ENCODE peak calls at places on chromosomes 3 and 15, in four cellular contexts. One of them, this sample, is unnamed.

GRCh38 chr3:193773266-193774183 is 180.5 kb downstream of the OPA1 start:
- DNase-seq in trophoblast cell: no peak
- DNase-seq in IMR-90: no peak
- DNase-seq in mesenchymal stem cell: peak
- DNase-seq in this sample: no peak

GRCh38 chr3:20546636-20547035 is 360.6 kb upstream of the SGO1 start:
- DNase-seq in mesenchymal stem cell: peak
- DNase-seq in trophoblast cell: no peak
- DNase-seq in IMR-90: no peak
- DNase-seq in this sample: no peak

GRCh38 chr3:130658666-130659065 is 88.0 kb downstream of the PIK3R4 start:
- DNase-seq in mesenchymal stem cell: peak
- DNase-seq in trophoblast cell: no peak
- DNase-seq in IMR-90: peak
- DNase-seq in this sample: no peak

GRCh38 chr15:74283366-74283765 is 47.2 kb downstream of the CCDC33 start:
- DNase-seq in mesenchymal stem cell: no peak
- DNase-seq in trophoblast cell: no peak
- DNase-seq in IMR-90: no peak
- DNase-seq in this sample: no peak

GRCh38 chr3:33791477-33792166 is 6.8 kb upstream of the PDCD6IP start:
- DNase-seq in trophoblast cell: peak
- DNase-seq in mesenchymal stem cell: peak
- DNase-seq in IMR-90: peak
- DNase-seq in this sample: no peak

GRCh38 chr3:81549388-81549787 is 212.1 kb downstream of the GBE1 start:
- DNase-seq in mesenchymal stem cell: no peak
- DNase-seq in trophoblast cell: no peak
- DNase-seq in IMR-90: no peak
- DNase-seq in this sample: no peak

GRCh38 chr3:177832862-177833261 is 635.6 kb upstream of the TBL1XR1 start:
- DNase-seq in IMR-90: no peak
- DNase-seq in trophoblast cell: no peak
- DNase-seq in mesenchymal stem cell: no peak
- DNase-seq in this sample: no peak

GRCh38 chr3:53238051-53238850 is 17.6 kb downstream of the TKT start:
- DNase-seq in trophoblast cell: peak
- DNase-seq in IMR-90: peak
- DNase-seq in mesenchymal stem cell: peak
- DNase-seq in this sample: no peak

GRCh38 chr3:153399636-153400035 is 237.6 kb downstream of the RAP2B start:
- DNase-seq in mesenchymal stem cell: peak
- DNase-seq in trophoblast cell: peak
- DNase-seq in IMR-90: no peak
- DNase-seq in this sample: no peak

GRCh38 chr15:79430901-79431635 is 1.1 kb upstream of the MINAR1 start:
- DNase-seq in IMR-90: no peak
- DNase-seq in trophoblast cell: no peak
- DNase-seq in mesenchymal stem cell: peak
- DNase-seq in this sample: no peak

GRCh38 chr3:23685484-23686258 is 120.1 kb upstream of the UBE2E1 start:
- DNase-seq in mesenchymal stem cell: peak
- DNase-seq in trophoblast cell: peak
- DNase-seq in IMR-90: peak
- DNase-seq in this sample: no peak

GRCh38 chr3:17431477-17432045 is 310.9 kb downstream of the TBC1D5 start:
- DNase-seq in mesenchymal stem cell: no peak
- DNase-seq in trophoblast cell: no peak
- DNase-seq in IMR-90: peak
- DNase-seq in this sample: no peak

GRCh38 chr15:75455982-75456531 is 4.6 kb upstream of the SIN3A start:
- DNase-seq in mesenchymal stem cell: peak
- DNase-seq in IMR-90: peak
- DNase-seq in trophoblast cell: peak
- DNase-seq in this sample: peak

GRCh38 chr15:70091649-70092461 is 5.9 kb downstream of the TLE3 start:
- DNase-seq in mesenchymal stem cell: peak
- DNase-seq in IMR-90: no peak
- DNase-seq in trophoblast cell: peak
- DNase-seq in this sample: no peak

GRCh38 chr3:61530355-61530754 is 31.0 kb upstream of the PTPRG start:
- DNase-seq in mesenchymal stem cell: peak
- DNase-seq in trophoblast cell: peak
- DNase-seq in IMR-90: peak
- DNase-seq in this sample: peak

GRCh38 chr3:40109641-40110490 is 199.6 kb upstream of the EIF1B start:
- DNase-seq in IMR-90: no peak
- DNase-seq in trophoblast cell: peak
- DNase-seq in mesenchymal stem cell: no peak
- DNase-seq in this sample: peak

GRCh38 chr3:147507638-147508286 is 98.6 kb downstream of the ZIC1 start:
- DNase-seq in IMR-90: no peak
- DNase-seq in trophoblast cell: no peak
- DNase-seq in mesenchymal stem cell: peak
- DNase-seq in this sample: no peak

GRCh38 chr15:61227269-61228024 is 1.7 kb downstream of the RORA start:
- DNase-seq in mesenchymal stem cell: peak
- DNase-seq in IMR-90: peak
- DNase-seq in trophoblast cell: no peak
- DNase-seq in this sample: peak

GRCh38 chr3:37997321-37997720 is 6.7 kb downstream of the VILL start:
- DNase-seq in IMR-90: no peak
- DNase-seq in mesenchymal stem cell: no peak
- DNase-seq in trophoblast cell: no peak
- DNase-seq in this sample: no peak

GRCh38 chr3:50304601-50305000 is 1.2 kb upstream of the HYAL1 start:
- DNase-seq in trophoblast cell: no peak
- DNase-seq in mesenchymal stem cell: peak
- DNase-seq in IMR-90: peak
- DNase-seq in this sample: no peak

GRCh38 chr15:75776075-75776443 is 63.4 kb upstream of the CSPG4 start:
- DNase-seq in IMR-90: peak
- DNase-seq in mesenchymal stem cell: peak
- DNase-seq in trophoblast cell: peak
- DNase-seq in this sample: no peak

GRCh38 chr3:53677406-53677805 is 168.8 kb downstream of the CHDH start:
- DNase-seq in mesenchymal stem cell: no peak
- DNase-seq in trophoblast cell: peak
- DNase-seq in IMR-90: no peak
- DNase-seq in this sample: no peak

GRCh38 chr3:4804161-4805058 is 174.8 kb upstream of the BHLHE40 start:
- DNase-seq in mesenchymal stem cell: no peak
- DNase-seq in trophoblast cell: no peak
- DNase-seq in IMR-90: no peak
- DNase-seq in this sample: no peak

GRCh38 chr15:80507638-80508316 is 103.6 kb downstream of the ARNT2 start:
- DNase-seq in IMR-90: peak
- DNase-seq in mesenchymal stem cell: peak
- DNase-seq in trophoblast cell: peak
- DNase-seq in this sample: no peak

GRCh38 chr3:46695177-46695961 is 1.9 kb upstream of the ALS2CL start:
- DNase-seq in IMR-90: no peak
- DNase-seq in mesenchymal stem cell: no peak
- DNase-seq in trophoblast cell: peak
- DNase-seq in this sample: peak

GRCh38 chr15:62407216-62407615 is 242.1 kb upstream of the C2CD4B start:
- DNase-seq in mesenchymal stem cell: no peak
- DNase-seq in trophoblast cell: no peak
- DNase-seq in IMR-90: no peak
- DNase-seq in this sample: no peak

GRCh38 chr15:47787875-47788274 is 70.6 kb downstream of the SEMA6D start:
- DNase-seq in trophoblast cell: no peak
- DNase-seq in IMR-90: no peak
- DNase-seq in mesenchymal stem cell: peak
- DNase-seq in this sample: no peak

GRCh38 chr15:74134387-74135027 is 4.1 kb downstream of the ISLR2 start:
- DNase-seq in trophoblast cell: peak
- DNase-seq in mesenchymal stem cell: peak
- DNase-seq in IMR-90: peak
- DNase-seq in this sample: peak

GRCh38 chr3:51386852-51387229 is 1.8 kb downstream of the MANF start:
- DNase-seq in IMR-90: no peak
- DNase-seq in mesenchymal stem cell: no peak
- DNase-seq in trophoblast cell: no peak
- DNase-seq in this sample: no peak

GRCh38 chr15:71092056-71092600 is 23.1 kb upstream of the THSD4 start:
- DNase-seq in trophoblast cell: no peak
- DNase-seq in mesenchymal stem cell: no peak
- DNase-seq in IMR-90: no peak
- DNase-seq in this sample: no peak

GRCh38 chr3:157581331-157581730 is 78.1 kb upstream of the VEPH1 start:
- DNase-seq in mesenchymal stem cell: no peak
- DNase-seq in IMR-90: peak
- DNase-seq in trophoblast cell: no peak
- DNase-seq in this sample: no peak

GRCh38 chr3:60917136-60917535 is 334.1 kb downstream of the FHIT start:
- DNase-seq in mesenchymal stem cell: no peak
- DNase-seq in IMR-90: no peak
- DNase-seq in trophoblast cell: no peak
- DNase-seq in this sample: no peak

GRCh38 chr3:50388021-50388719 is 28.8 kb upstream of the TMEM115 start:
- DNase-seq in IMR-90: no peak
- DNase-seq in mesenchymal stem cell: peak
- DNase-seq in trophoblast cell: no peak
- DNase-seq in this sample: peak

GRCh38 chr15:57003418-57003817 is 85.0 kb downstream of the TCF12 start:
- DNase-seq in trophoblast cell: peak
- DNase-seq in IMR-90: peak
- DNase-seq in mesenchymal stem cell: peak
- DNase-seq in this sample: no peak

DNA sequence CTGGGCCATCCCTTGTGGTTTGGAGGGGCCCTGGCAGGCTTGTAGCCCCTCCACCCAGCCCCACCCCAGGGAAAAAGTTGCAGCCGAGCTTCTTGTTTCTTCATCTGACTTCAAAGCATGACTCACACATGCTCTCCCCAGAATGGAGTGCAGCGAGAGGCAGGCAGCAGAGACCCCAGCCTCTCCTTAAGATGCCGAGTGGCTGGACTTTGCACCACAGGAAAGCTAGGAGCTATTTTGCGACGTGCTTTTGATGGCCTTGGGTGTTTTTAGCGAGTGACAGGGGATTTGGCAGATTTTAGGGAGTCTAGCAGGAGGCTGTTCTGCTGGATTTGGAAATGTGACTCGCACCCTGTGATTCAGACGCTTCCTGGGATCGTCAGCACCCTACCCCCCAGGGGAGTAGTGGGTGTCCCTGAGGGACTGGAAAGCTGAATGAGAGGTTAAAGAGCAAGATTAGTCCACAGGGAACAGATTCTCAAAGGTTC is 14.2 kb downstream of the BAHD1 start:
- DNase-seq in mesenchymal stem cell: peak
- DNase-seq in IMR-90: peak
- DNase-seq in trophoblast cell: no peak
- DNase-seq in this sample: no peak
- H3K9ac ChIP-seq in mesenchymal stem cell: peak
- H3K9ac ChIP-seq in IMR-90: peak
- H3K9ac ChIP-seq in trophoblast cell: no peak
- H3K9ac ChIP-seq in this sample: no peak

DNA sequence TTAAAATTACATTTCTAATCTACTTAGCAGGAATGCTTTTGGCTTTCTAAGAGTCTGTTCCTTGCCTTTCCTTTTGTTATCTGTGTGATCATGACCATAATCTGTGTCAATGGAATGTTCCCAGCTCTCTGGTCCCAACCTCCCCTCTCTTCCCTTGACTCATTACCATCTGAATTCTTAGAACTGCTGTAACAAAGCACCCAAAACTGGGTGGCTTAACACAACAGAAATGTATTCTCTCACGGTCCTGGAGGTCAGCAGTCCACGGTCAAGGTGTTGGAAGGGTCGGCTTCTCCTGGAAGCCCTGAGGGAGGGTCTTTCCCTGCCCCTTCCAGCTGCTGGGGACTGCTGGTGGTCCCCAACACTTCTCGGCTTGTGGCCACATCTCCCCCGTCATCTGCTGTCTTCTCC is 81.1 kb downstream of the LRRK1 start:
- DNase-seq in mesenchymal stem cell: no peak
- DNase-seq in trophoblast cell: peak
- DNase-seq in IMR-90: peak
- DNase-seq in this sample: no peak
- H2BK5ac ChIP-seq in mesenchymal stem cell: no peak
- H2BK5ac ChIP-seq in trophoblast cell: no peak
- H2BK5ac ChIP-seq in IMR-90: no peak
- H2BK5ac ChIP-seq in this sample: no peak

DNA sequence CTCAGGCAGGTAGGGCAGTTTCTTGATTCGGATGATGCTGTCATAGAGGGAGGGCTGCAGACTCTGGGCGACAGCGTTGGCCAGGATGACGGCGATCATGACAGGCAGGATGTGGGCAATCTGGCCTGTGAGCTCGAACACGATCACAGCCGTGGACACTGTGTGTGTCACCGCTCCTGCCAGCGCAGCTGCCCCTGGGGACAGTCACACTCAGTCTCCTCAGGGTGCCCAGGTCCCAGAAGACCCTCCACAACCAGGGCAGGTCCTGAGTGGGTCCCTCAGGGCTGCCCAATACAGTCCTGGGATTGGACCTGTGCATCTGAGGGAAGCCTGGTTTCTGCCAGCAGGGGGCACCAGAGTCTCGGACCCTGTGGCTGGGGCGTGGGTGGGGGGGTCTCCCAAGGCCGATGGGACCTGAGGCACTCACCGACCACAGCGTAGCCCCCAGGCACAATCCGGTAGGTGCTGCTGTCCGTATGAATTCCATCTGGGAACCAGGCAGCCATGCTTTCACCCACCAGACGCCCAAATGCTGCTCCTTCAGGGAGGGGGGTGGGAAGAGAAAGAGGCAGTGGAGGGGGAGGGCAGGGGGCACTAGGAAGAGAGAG is 7.2 kb downstream of the CLCN2 start:
- DNase-seq in mesenchymal stem cell: peak
- DNase-seq in IMR-90: no peak
- DNase-seq in trophoblast cell: peak
- DNase-seq in this sample: peak
- H3K9ac ChIP-seq in mesenchymal stem cell: no peak
- H3K9ac ChIP-seq in IMR-90: no peak
- H3K9ac ChIP-seq in trophoblast cell: no peak
- H3K9ac ChIP-seq in this sample: no peak

DNA sequence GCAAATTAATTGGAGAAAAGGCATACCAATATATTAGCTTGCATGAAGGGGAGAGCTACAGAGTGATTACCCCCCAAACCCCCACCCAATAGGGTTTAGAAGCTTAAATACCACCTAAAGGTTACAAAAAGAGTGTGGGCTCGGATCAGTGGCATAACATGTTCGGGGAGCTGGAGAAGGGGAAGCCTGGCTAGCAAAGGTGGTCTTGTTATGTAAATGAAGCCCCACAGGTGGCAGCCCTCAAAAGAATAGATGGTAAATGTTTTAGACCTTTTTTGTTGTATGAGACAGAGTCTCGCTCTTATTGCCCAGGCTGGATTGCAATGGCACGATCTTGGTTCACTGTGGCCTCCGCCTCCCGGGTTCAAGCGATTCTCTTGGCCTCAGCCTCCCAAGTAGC is 10.9 kb upstream of the PXK start:
- DNase-seq in mesenchymal stem cell: no peak
- DNase-seq in IMR-90: no peak
- DNase-seq in trophoblast cell: no peak
- DNase-seq in this sample: peak
- H2BK5ac ChIP-seq in mesenchymal stem cell: no peak
- H2BK5ac ChIP-seq in IMR-90: no peak
- H2BK5ac ChIP-seq in trophoblast cell: no peak
- H2BK5ac ChIP-seq in this sample: no peak